ENCODE peak calls at places on chromosomes 12 and 14, in five cellular contexts. P, O, R, I and W are unnamed samples.
A peak's percentile ranks its signal among the peaks of the same experiment; 100 is the strongest.

GRCh38 chr14:89391123-89391522 is 25.9 kb downstream of the FOXN3 start:
- DNase-seq in P (no peak), O (no peak), R (no peak), I (no peak), W (no peak)

GRCh38 chr14:45679852-45680251 is 426.9 kb upstream of the MIS18BP1 start:
- DNase-seq in P (peak; percentile 66), O (no peak), R (no peak), I (peak; percentile 40), W (no peak)

GRCh38 chr12:237026-237815 is 23.3 kb upstream of the SLC6A12 start:
- DNase-seq in P (no peak), O (no peak), R (no peak), I (peak; percentile 37), W (no peak)

GRCh38 chr14:21503376-21503775 is 7.8 kb downstream of the METTL3 start:
- DNase-seq in P (no peak), O (no peak), R (no peak), I (no peak), W (no peak)

GRCh38 chr14:54686219-54686870 is 119.4 kb downstream of the SAMD4A start:
- DNase-seq in P (no peak), O (no peak), R (no peak), I (peak; percentile 53), W (no peak)

GRCh38 chr12:88834226-88834625 is 254.0 kb upstream of the KITLG start:
- DNase-seq in P (no peak), O (no peak), R (no peak), I (no peak), W (no peak)

GRCh38 chr14:92039073-92039719 is 663 bp downstream of the TRIP11 start:
- DNase-seq in P (peak; percentile 65), O (no peak), R (no peak), I (peak; percentile 61), W (no peak)

GRCh38 chr12:4327293-4327692 is 6.3 kb downstream of the TIGAR start:
- DNase-seq in P (no peak), O (no peak), R (no peak), I (no peak), W (no peak)

GRCh38 chr14:76953196-76953945 is 75.1 kb downstream of the IRF2BPL start:
- DNase-seq in P (peak; percentile 83), O (peak; percentile 38), R (peak; percentile 28), I (peak; percentile 83), W (peak; percentile 63)

GRCh38 chr12:92898755-92899154 is 30.3 kb downstream of the EEA1 start:
- DNase-seq in P (peak; percentile 75), O (no peak), R (no peak), I (no peak), W (no peak)